ENCODE peak calls at places on chromosome 6, in four cellular contexts. V is tibial nerve; Z is BE2C; Y is CD8-positive, alpha-beta T cell. I is an unnamed sample.

GRCh38 chr6:26536571-26537159 is 1.5 kb upstream of the HMGN4 start:
- DNase-seq in V (no peak), Z (peak; percentile 50), Y (no peak), I (peak; percentile 69)

GRCh38 chr6:8810325-8810724 is 375.0 kb upstream of the SLC35B3 start:
- DNase-seq in V (no peak), Z (no peak), Y (no peak), I (no peak)

GRCh38 chr6:132713355-132714134 is at the start of gene VNN1:
- DNase-seq in V (peak; percentile 57), Z (no peak), Y (no peak), I (no peak)

GRCh38 chr6:109237082-109237985 is 142.0 kb downstream of the CEP57L1 start:
- DNase-seq in V (no peak), Z (no peak), Y (no peak), I (no peak)

GRCh38 chr6:127186889-127187288 is 68.4 kb downstream of the RSPO3 start:
- DNase-seq in V (peak; percentile 64), Z (peak; percentile 84), Y (peak; percentile 29), I (peak; percentile 92)

GRCh38 chr6:113248532-113248931 is 608.6 kb upstream of the MARCKS start:
- DNase-seq in V (no peak), Z (no peak), Y (no peak), I (no peak)

GRCh38 chr6:6751615-6752014 is 163.1 kb downstream of the LY86 start:
- DNase-seq in V (peak; percentile 28), Z (no peak), Y (no peak), I (no peak)

GRCh38 chr6:2042951-2043648 is 202.3 kb downstream of the GMDS start:
- DNase-seq in V (no peak), Z (no peak), Y (no peak), I (no peak)

GRCh38 chr6:146968041-146968760 is 236.0 kb upstream of the STXBP5 start:
- DNase-seq in V (no peak), Z (peak; percentile 15), Y (no peak), I (no peak)

GRCh38 chr6:98927534-98927933 is 20.2 kb downstream of the FBXL4 start:
- DNase-seq in V (no peak), Z (peak; percentile 54), Y (no peak), I (no peak)

GRCh38 chr6:42552380-42552779 is 11.4 kb upstream of the UBR2 start:
- DNase-seq in V (no peak), Z (no peak), Y (no peak), I (no peak)

GRCh38 chr6:16519265-16520242 is 241.7 kb downstream of the ATXN1 start:
- DNase-seq in V (no peak), Z (no peak), Y (no peak), I (peak; percentile 71)

GRCh38 chr6:75348882-75349261 is 64.3 kb upstream of the TMEM30A start:
- DNase-seq in V (no peak), Z (no peak), Y (no peak), I (no peak)

GRCh38 chr6:135796884-135797283 is 54.6 kb upstream of the PDE7B start:
- DNase-seq in V (no peak), Z (no peak), Y (no peak), I (no peak)

GRCh38 chr6:3919130-3919628 is 70.0 kb downstream of the FAM50B start:
- DNase-seq in V (no peak), Z (no peak), Y (no peak), I (no peak)

GRCh38 chr6:48426636-48427035 is 315.6 kb upstream of the PTCHD4 start:
- DNase-seq in V (no peak), Z (no peak), Y (no peak), I (no peak)

GRCh38 chr6:130513770-130514169 is 148.0 kb downstream of the TMEM200A start:
- DNase-seq in V (peak; percentile 36), Z (no peak), Y (no peak), I (no peak)

GRCh38 chr6:8193541-8193940 is 91.2 kb upstream of the EEF1E1 start:
- DNase-seq in V (no peak), Z (no peak), Y (no peak), I (no peak)

GRCh38 chr6:135162678-135163439 is 18.2 kb upstream of the MYB start:
- DNase-seq in V (no peak), Z (peak; percentile 76), Y (peak; percentile 24), I (peak; percentile 94)

GRCh38 chr6:124372076-124372475 is 568.4 kb downstream of the NKAIN2 start:
- DNase-seq in V (no peak), Z (no peak), Y (no peak), I (no peak)

GRCh38 chr6:131281471-131282270 is 146.4 kb downstream of the AKAP7 start:
- DNase-seq in V (peak; percentile 43), Z (no peak), Y (peak; percentile 65), I (peak; percentile 83)

GRCh38 chr6:107075951-107076381 is 39.3 kb downstream of the BEND3 start:
- DNase-seq in V (no peak), Z (no peak), Y (no peak), I (peak; percentile 42)

GRCh38 chr6:137880633-137881521 is 13.8 kb downstream of the TNFAIP3 start:
- DNase-seq in V (no peak), Z (no peak), Y (no peak), I (no peak)

GRCh38 chr6:129454482-129454881 is 255.5 kb downstream of the ARHGAP18 start:
- DNase-seq in V (no peak), Z (no peak), Y (no peak), I (no peak)

GRCh38 chr6:169559001-169559441 is 142.8 kb downstream of the WDR27 start:
- DNase-seq in V (no peak), Z (no peak), Y (no peak), I (no peak)

GRCh38 chr6:29945421-29945820 is 3.1 kb downstream of the HLA-A start:
- DNase-seq in V (no peak), Z (no peak), Y (no peak), I (no peak)

GRCh38 chr6:74650668-74651067 is 555.2 kb downstream of the COL12A1 start:
- DNase-seq in V (no peak), Z (no peak), Y (no peak), I (no peak)

GRCh38 chr6:3454206-3455016 is 2.4 kb downstream of the SLC22A23 start:
- DNase-seq in V (no peak), Z (no peak), Y (no peak), I (no peak)

GRCh38 chr6:157669747-157670216 is 153.3 kb upstream of the SNX9 start:
- DNase-seq in V (peak; percentile 73), Z (peak; percentile 73), Y (no peak), I (peak; percentile 89)

GRCh38 chr6:91633374-91634184 is 1046.7 kb upstream of the MAP3K7 start:
- DNase-seq in V (peak; percentile 11), Z (peak; percentile 22), Y (no peak), I (no peak)

GRCh38 chr6:48423640-48424365 is 312.8 kb upstream of the PTCHD4 start:
- DNase-seq in V (no peak), Z (no peak), Y (no peak), I (no peak)

GRCh38 chr6:94071835-94072234 is 652.5 kb upstream of the EPHA7 start:
- DNase-seq in V (no peak), Z (no peak), Y (no peak), I (no peak)

GRCh38 chr6:38695933-38696332 is 7.0 kb downstream of the GLO1 start:
- DNase-seq in V (no peak), Z (no peak), Y (no peak), I (no peak)

GRCh38 chr6:38695227-38695900 is 7.6 kb downstream of the GLO1 start:
- DNase-seq in V (no peak), Z (no peak), Y (no peak), I (no peak)

GRCh38 chr6:38701551-38701950 is 1.4 kb downstream of the GLO1 start:
- DNase-seq in V (no peak), Z (no peak), Y (no peak), I (no peak)

GRCh38 chr6:38696345-38696744 is 6.6 kb downstream of the GLO1 start:
- DNase-seq in V (no peak), Z (no peak), Y (no peak), I (no peak)

GRCh38 chr6:38697846-38698245 is 5.1 kb downstream of the GLO1 start:
- DNase-seq in V (no peak), Z (no peak), Y (no peak), I (no peak)
- H3K36me3 ChIP-seq in V (peaks cover 24% of the 10 kb centered on the region), Z (peaks cover 17% of the 10 kb centered on the region), Y (no peaks in the 10 kb centered on the region), I (peaks cover 46% of the 10 kb centered on the region)

GRCh38 chr6:41083072-41083471 is 10.3 kb downstream of the NFYA start:
- DNase-seq in V (no peak), Z (no peak), Y (no peak), I (no peak)
- H3K36me3 ChIP-seq in V (peaks cover 79% of the 10 kb centered on the region), Z (peaks cover 74% of the 10 kb centered on the region), Y (peaks cover 27% of the 10 kb centered on the region), I (peaks cover 89% of the 10 kb centered on the region)

GRCh38 chr6:144462058-144462457 is 176.9 kb downstream of the UTRN start:
- DNase-seq in V (no peak), Z (no peak), Y (no peak), I (no peak)

GRCh38 chr6:144460224-144461095 is 175.3 kb downstream of the UTRN start:
- DNase-seq in V (no peak), Z (no peak), Y (no peak), I (no peak)
- H3K36me3 ChIP-seq in V (peaks cover 70% of the 10 kb centered on the region), Z (no peaks in the 10 kb centered on the region), Y (peaks cover 29% of the 10 kb centered on the region), I (peaks cover 48% of the 10 kb centered on the region)

GRCh38 chr6:33264015-33264414 is 7.7 kb downstream of the VPS52 start:
- DNase-seq in V (no peak), Z (no peak), Y (no peak), I (no peak)
- H3K36me3 ChIP-seq in V (peaks cover 96% of the 10 kb centered on the region), Z (peaks cover 40% of the 10 kb centered on the region), Y (peaks cover 54% of the 10 kb centered on the region), I (peaks cover 91% of the 10 kb centered on the region)

DNA sequence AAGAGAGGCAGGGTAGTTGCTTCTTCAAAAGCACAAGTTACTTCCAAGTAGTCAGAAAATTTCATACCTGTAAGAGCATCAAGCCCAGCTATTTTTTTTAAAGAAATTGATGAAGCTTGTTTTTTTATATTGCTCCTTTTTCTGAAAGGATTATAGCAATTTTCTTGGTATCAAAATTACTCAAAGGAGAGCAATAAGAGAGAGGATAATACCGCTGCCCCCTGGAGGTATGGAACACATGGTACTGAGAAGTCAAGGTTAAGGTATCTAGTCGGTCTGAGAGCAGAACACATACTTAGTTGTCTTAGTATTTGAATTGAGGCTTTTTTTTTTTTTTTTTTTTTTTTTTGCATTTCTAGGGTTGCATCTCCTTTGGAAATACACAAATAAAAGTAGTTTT is 59.4 kb downstream of the ADGRF5 start:
- DNase-seq in V (no peak), Z (no peak), Y (no peak), I (no peak)
- H3K36me3 ChIP-seq in V (no peaks in the 10 kb centered on the region), Z (no peaks in the 10 kb centered on the region), Y (no peaks in the 10 kb centered on the region), I (no peaks in the 10 kb centered on the region)

GRCh38 chr6:13319891-13320564 is 8.3 kb downstream of the TBC1D7 start:
- DNase-seq in V (no peak), Z (no peak), Y (no peak), I (peak; percentile 9)

GRCh38 chr6:13311155-13311554 is 17.2 kb downstream of the TBC1D7 start:
- DNase-seq in V (no peak), Z (no peak), Y (no peak), I (no peak)

GRCh38 chr6:13315896-13316295 is 12.4 kb downstream of the TBC1D7 start:
- DNase-seq in V (no peak), Z (no peak), Y (no peak), I (peak; percentile 18)

GRCh38 chr6:13318821-13319220 is 9.5 kb downstream of the TBC1D7 start:
- DNase-seq in V (no peak), Z (no peak), Y (no peak), I (peak; percentile 9)

GRCh38 chr6:13314806-13315205 is 13.5 kb downstream of the TBC1D7 start:
- DNase-seq in V (no peak), Z (no peak), Y (no peak), I (no peak)
- H3K36me3 ChIP-seq in V (peaks cover 97% of the 10 kb centered on the region), Z (peaks cover 9% of the 10 kb centered on the region), Y (peaks cover 26% of the 10 kb centered on the region), I (peaks cover 85% of the 10 kb centered on the region)

I was measured in endodermal cell.